ENCODE peak calls at places on chromosomes 13 and 19, in nine cellular contexts. One of them, this sample, is unnamed.

GRCh38 chr19:46713781-46714522 is 3.0 kb downstream of the PRKD2 start:
- DNase-seq in GM12865: peak
- DNase-seq in osteoblast: peak
- DNase-seq in colonic mucosa: peak
- DNase-seq in neural crest cell: peak
- DNase-seq in breast epithelium: peak
- DNase-seq in vagina: peak
- DNase-seq in astrocyte of the spinal cord: peak
- DNase-seq in CD4-positive, alpha-beta T cell: peak
- DNase-seq in this sample: peak

GRCh38 chr13:72541674-72542073 is 185.8 kb downstream of the MZT1 start:
- DNase-seq in vagina: no peak
- DNase-seq in breast epithelium: no peak
- DNase-seq in colonic mucosa: no peak
- DNase-seq in osteoblast: no peak
- DNase-seq in GM12865: no peak
- DNase-seq in CD4-positive, alpha-beta T cell: no peak
- DNase-seq in astrocyte of the spinal cord: no peak
- DNase-seq in neural crest cell: no peak
- DNase-seq in this sample: no peak

GRCh38 chr13:43872181-43872580 is 7.4 kb downstream of the CCDC122 start:
- DNase-seq in colonic mucosa: no peak
- DNase-seq in breast epithelium: no peak
- DNase-seq in vagina: no peak
- DNase-seq in astrocyte of the spinal cord: no peak
- DNase-seq in neural crest cell: no peak
- DNase-seq in GM12865: no peak
- DNase-seq in CD4-positive, alpha-beta T cell: no peak
- DNase-seq in osteoblast: no peak
- DNase-seq in this sample: no peak

GRCh38 chr19:48123907-48124675 is 13.5 kb upstream of the PLA2G4C start:
- DNase-seq in neural crest cell: peak
- DNase-seq in colonic mucosa: no peak
- DNase-seq in astrocyte of the spinal cord: peak
- DNase-seq in GM12865: no peak
- DNase-seq in CD4-positive, alpha-beta T cell: no peak
- DNase-seq in breast epithelium: no peak
- DNase-seq in osteoblast: peak
- DNase-seq in vagina: no peak
- DNase-seq in this sample: peak

GRCh38 chr13:34555988-34556387 is 386.1 kb upstream of the NBEA start:
- DNase-seq in astrocyte of the spinal cord: no peak
- DNase-seq in neural crest cell: no peak
- DNase-seq in vagina: no peak
- DNase-seq in breast epithelium: no peak
- DNase-seq in osteoblast: no peak
- DNase-seq in CD4-positive, alpha-beta T cell: no peak
- DNase-seq in colonic mucosa: no peak
- DNase-seq in GM12865: no peak
- DNase-seq in this sample: no peak

GRCh38 chr19:16124953-16125352 is 13.3 kb downstream of the RAB8A start:
- DNase-seq in vagina: no peak
- DNase-seq in CD4-positive, alpha-beta T cell: no peak
- DNase-seq in astrocyte of the spinal cord: no peak
- DNase-seq in colonic mucosa: no peak
- DNase-seq in GM12865: no peak
- DNase-seq in breast epithelium: no peak
- DNase-seq in neural crest cell: no peak
- DNase-seq in osteoblast: peak
- DNase-seq in this sample: no peak

GRCh38 chr19:35270381-35270811 is 1.6 kb downstream of the USF2 start:
- DNase-seq in CD4-positive, alpha-beta T cell: no peak
- DNase-seq in neural crest cell: no peak
- DNase-seq in osteoblast: peak
- DNase-seq in vagina: no peak
- DNase-seq in astrocyte of the spinal cord: no peak
- DNase-seq in colonic mucosa: no peak
- DNase-seq in GM12865: no peak
- DNase-seq in breast epithelium: no peak
- DNase-seq in this sample: no peak

GRCh38 chr13:94620286-94620896 is 18.7 kb downstream of the GPR180 start:
- DNase-seq in neural crest cell: peak
- DNase-seq in astrocyte of the spinal cord: peak
- DNase-seq in CD4-positive, alpha-beta T cell: peak
- DNase-seq in breast epithelium: no peak
- DNase-seq in osteoblast: no peak
- DNase-seq in colonic mucosa: no peak
- DNase-seq in GM12865: peak
- DNase-seq in vagina: no peak
- DNase-seq in this sample: peak

GRCh38 chr13:79679334-79679733 is 198.4 kb downstream of the NDFIP2 start:
- DNase-seq in astrocyte of the spinal cord: peak
- DNase-seq in GM12865: peak
- DNase-seq in vagina: no peak
- DNase-seq in breast epithelium: peak
- DNase-seq in colonic mucosa: peak
- DNase-seq in neural crest cell: peak
- DNase-seq in osteoblast: no peak
- DNase-seq in CD4-positive, alpha-beta T cell: no peak
- DNase-seq in this sample: peak

GRCh38 chr13:50244913-50245574 is 229.8 kb downstream of the KCNRG start:
- DNase-seq in colonic mucosa: peak
- DNase-seq in astrocyte of the spinal cord: peak
- DNase-seq in neural crest cell: no peak
- DNase-seq in vagina: no peak
- DNase-seq in osteoblast: peak
- DNase-seq in breast epithelium: no peak
- DNase-seq in GM12865: peak
- DNase-seq in CD4-positive, alpha-beta T cell: no peak
- DNase-seq in this sample: peak

GRCh38 chr19:41870401-41870873 is 6.6 kb upstream of the CD79A start:
- DNase-seq in neural crest cell: no peak
- DNase-seq in GM12865: no peak
- DNase-seq in osteoblast: peak
- DNase-seq in vagina: no peak
- DNase-seq in CD4-positive, alpha-beta T cell: no peak
- DNase-seq in breast epithelium: no peak
- DNase-seq in astrocyte of the spinal cord: peak
- DNase-seq in colonic mucosa: no peak
- DNase-seq in this sample: no peak

GRCh38 chr13:48575014-48575413 is 42.1 kb upstream of the RCBTB2 start:
- DNase-seq in neural crest cell: no peak
- DNase-seq in GM12865: no peak
- DNase-seq in vagina: no peak
- DNase-seq in osteoblast: no peak
- DNase-seq in breast epithelium: no peak
- DNase-seq in astrocyte of the spinal cord: no peak
- DNase-seq in colonic mucosa: no peak
- DNase-seq in CD4-positive, alpha-beta T cell: no peak
- DNase-seq in this sample: no peak

GRCh38 chr19:5714819-5715218 is 5.1 kb downstream of the LONP1 start:
- DNase-seq in breast epithelium: no peak
- DNase-seq in osteoblast: no peak
- DNase-seq in astrocyte of the spinal cord: no peak
- DNase-seq in vagina: no peak
- DNase-seq in CD4-positive, alpha-beta T cell: no peak
- DNase-seq in GM12865: no peak
- DNase-seq in colonic mucosa: no peak
- DNase-seq in neural crest cell: no peak
- DNase-seq in this sample: no peak

GRCh38 chr13:97344250-97345175 is 89.5 kb upstream of the RAP2A start:
- DNase-seq in colonic mucosa: peak
- DNase-seq in CD4-positive, alpha-beta T cell: peak
- DNase-seq in astrocyte of the spinal cord: peak
- DNase-seq in osteoblast: peak
- DNase-seq in vagina: no peak
- DNase-seq in breast epithelium: no peak
- DNase-seq in neural crest cell: peak
- DNase-seq in GM12865: peak
- DNase-seq in this sample: peak

GRCh38 chr19:41997121-41997850 is 3.3 kb upstream of the ATP1A3 start:
- DNase-seq in GM12865: peak
- DNase-seq in colonic mucosa: peak
- DNase-seq in CD4-positive, alpha-beta T cell: peak
- DNase-seq in osteoblast: peak
- DNase-seq in neural crest cell: peak
- DNase-seq in vagina: no peak
- DNase-seq in breast epithelium: no peak
- DNase-seq in astrocyte of the spinal cord: peak
- DNase-seq in this sample: peak

GRCh38 chr13:25062479-25062878 is 33.5 kb upstream of the PABPC3 start:
- DNase-seq in neural crest cell: no peak
- DNase-seq in vagina: no peak
- DNase-seq in GM12865: no peak
- DNase-seq in CD4-positive, alpha-beta T cell: no peak
- DNase-seq in breast epithelium: no peak
- DNase-seq in astrocyte of the spinal cord: no peak
- DNase-seq in colonic mucosa: no peak
- DNase-seq in osteoblast: no peak
- DNase-seq in this sample: no peak
- TF ChIP-seq CTCF in neural crest cell: no peak
- TF ChIP-seq CTCF in vagina: no peak
- TF ChIP-seq CTCF in GM12865: peak
- TF ChIP-seq CTCF in CD4-positive, alpha-beta T cell: no peak
- TF ChIP-seq CTCF in breast epithelium: no peak
- TF ChIP-seq CTCF in astrocyte of the spinal cord: no peak
- TF ChIP-seq CTCF in colonic mucosa: no peak
- TF ChIP-seq CTCF in osteoblast: no peak
- TF ChIP-seq CTCF in this sample: no peak

GRCh38 chr13:102255409-102255808 is 146.4 kb downstream of the FGF14 start:
- DNase-seq in osteoblast: no peak
- DNase-seq in vagina: no peak
- DNase-seq in astrocyte of the spinal cord: no peak
- DNase-seq in CD4-positive, alpha-beta T cell: no peak
- DNase-seq in colonic mucosa: no peak
- DNase-seq in breast epithelium: no peak
- DNase-seq in GM12865: no peak
- DNase-seq in neural crest cell: no peak
- DNase-seq in this sample: no peak

GRCh38 chr13:102250448-102250847 is 151.4 kb downstream of the FGF14 start:
- DNase-seq in colonic mucosa: no peak
- DNase-seq in astrocyte of the spinal cord: no peak
- DNase-seq in vagina: no peak
- DNase-seq in osteoblast: no peak
- DNase-seq in CD4-positive, alpha-beta T cell: no peak
- DNase-seq in breast epithelium: no peak
- DNase-seq in neural crest cell: no peak
- DNase-seq in GM12865: no peak
- DNase-seq in this sample: no peak

GRCh38 chr13:102251817-102252216 is 150.0 kb downstream of the FGF14 start:
- DNase-seq in osteoblast: no peak
- DNase-seq in GM12865: no peak
- DNase-seq in breast epithelium: no peak
- DNase-seq in CD4-positive, alpha-beta T cell: no peak
- DNase-seq in vagina: no peak
- DNase-seq in colonic mucosa: no peak
- DNase-seq in neural crest cell: no peak
- DNase-seq in astrocyte of the spinal cord: no peak
- DNase-seq in this sample: no peak
- TF ChIP-seq CTCF in osteoblast: no peak
- TF ChIP-seq CTCF in GM12865: no peak
- TF ChIP-seq CTCF in breast epithelium: no peak
- TF ChIP-seq CTCF in CD4-positive, alpha-beta T cell: no peak
- TF ChIP-seq CTCF in vagina: no peak
- TF ChIP-seq CTCF in colonic mucosa: no peak
- TF ChIP-seq CTCF in neural crest cell: no peak
- TF ChIP-seq CTCF in astrocyte of the spinal cord: no peak
- TF ChIP-seq CTCF in this sample: no peak

GRCh38 chr13:110323172-110323851 is 16.2 kb downstream of the COL4A2 start:
- DNase-seq in vagina: no peak
- DNase-seq in CD4-positive, alpha-beta T cell: no peak
- DNase-seq in osteoblast: peak
- DNase-seq in astrocyte of the spinal cord: peak
- DNase-seq in GM12865: no peak
- DNase-seq in breast epithelium: no peak
- DNase-seq in colonic mucosa: no peak
- DNase-seq in neural crest cell: no peak
- DNase-seq in this sample: no peak
- TF ChIP-seq CTCF in vagina: no peak
- TF ChIP-seq CTCF in CD4-positive, alpha-beta T cell: no peak
- TF ChIP-seq CTCF in osteoblast: peak
- TF ChIP-seq CTCF in astrocyte of the spinal cord: peak
- TF ChIP-seq CTCF in GM12865: no peak
- TF ChIP-seq CTCF in breast epithelium: no peak
- TF ChIP-seq CTCF in colonic mucosa: no peak
- TF ChIP-seq CTCF in neural crest cell: no peak
- TF ChIP-seq CTCF in this sample: no peak

GRCh38 chr13:21032656-21033055 is 28.7 kb downstream of the LATS2 start:
- DNase-seq in neural crest cell: no peak
- DNase-seq in astrocyte of the spinal cord: no peak
- DNase-seq in colonic mucosa: no peak
- DNase-seq in breast epithelium: no peak
- DNase-seq in CD4-positive, alpha-beta T cell: no peak
- DNase-seq in vagina: no peak
- DNase-seq in osteoblast: no peak
- DNase-seq in GM12865: no peak
- DNase-seq in this sample: no peak

GRCh38 chr13:21033866-21034601 is 27.4 kb downstream of the LATS2 start:
- DNase-seq in colonic mucosa: no peak
- DNase-seq in astrocyte of the spinal cord: peak
- DNase-seq in neural crest cell: no peak
- DNase-seq in CD4-positive, alpha-beta T cell: no peak
- DNase-seq in osteoblast: peak
- DNase-seq in GM12865: no peak
- DNase-seq in vagina: no peak
- DNase-seq in breast epithelium: no peak
- DNase-seq in this sample: no peak

GRCh38 chr13:21033224-21033855 is 28.0 kb downstream of the LATS2 start:
- DNase-seq in vagina: no peak
- DNase-seq in colonic mucosa: no peak
- DNase-seq in breast epithelium: no peak
- DNase-seq in astrocyte of the spinal cord: peak
- DNase-seq in neural crest cell: no peak
- DNase-seq in GM12865: no peak
- DNase-seq in CD4-positive, alpha-beta T cell: no peak
- DNase-seq in osteoblast: no peak
- DNase-seq in this sample: no peak

GRCh38 chr13:21037656-21038055 is 23.7 kb downstream of the LATS2 start:
- DNase-seq in astrocyte of the spinal cord: no peak
- DNase-seq in CD4-positive, alpha-beta T cell: no peak
- DNase-seq in GM12865: no peak
- DNase-seq in vagina: no peak
- DNase-seq in osteoblast: no peak
- DNase-seq in neural crest cell: no peak
- DNase-seq in colonic mucosa: no peak
- DNase-seq in breast epithelium: no peak
- DNase-seq in this sample: no peak

DNA sequence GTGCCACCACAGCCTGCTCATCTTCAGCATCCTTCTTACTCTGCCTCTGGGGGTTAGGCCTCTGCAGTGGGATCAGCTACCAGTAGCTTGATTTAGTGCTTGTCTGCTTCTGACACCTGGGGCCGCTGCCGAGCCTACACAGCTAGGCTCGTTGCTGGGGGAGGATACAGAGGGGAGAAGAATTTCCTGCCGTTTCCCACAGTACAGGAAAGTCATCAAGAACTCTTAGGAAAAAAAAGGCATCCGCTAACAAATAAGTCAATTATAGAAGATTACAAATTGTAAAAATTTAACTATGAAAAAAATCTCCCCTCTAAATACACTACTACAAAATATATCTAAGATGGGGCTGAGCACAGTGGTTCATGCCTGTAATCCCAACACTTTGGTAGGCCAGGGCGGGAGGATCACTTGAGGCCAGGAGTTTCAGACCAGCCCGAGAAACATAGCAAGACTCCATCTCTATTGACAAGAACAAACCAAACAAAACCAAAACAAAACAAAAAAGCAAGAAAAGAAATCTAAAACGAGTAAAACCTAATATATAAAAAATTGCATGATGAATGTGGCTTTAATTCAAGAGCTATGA is 26.7 kb downstream of the LATS2 start:
- DNase-seq in colonic mucosa: no peak
- DNase-seq in GM12865: no peak
- DNase-seq in osteoblast: no peak
- DNase-seq in breast epithelium: no peak
- DNase-seq in neural crest cell: no peak
- DNase-seq in vagina: no peak
- DNase-seq in astrocyte of the spinal cord: peak
- DNase-seq in CD4-positive, alpha-beta T cell: no peak
- DNase-seq in this sample: peak
- TF ChIP-seq CTCF in colonic mucosa: no peak
- TF ChIP-seq CTCF in GM12865: no peak
- TF ChIP-seq CTCF in osteoblast: peak
- TF ChIP-seq CTCF in breast epithelium: no peak
- TF ChIP-seq CTCF in neural crest cell: peak
- TF ChIP-seq CTCF in vagina: no peak
- TF ChIP-seq CTCF in astrocyte of the spinal cord: peak
- TF ChIP-seq CTCF in CD4-positive, alpha-beta T cell: no peak
- TF ChIP-seq CTCF in this sample: no peak

This sample was measured in GM13976.